ENCODE peak calls at places on chromosomes 6 and 20, in six cellular contexts. One of them, this sample, is unnamed.

GRCh38 chr20:24862186-24862585 is 86.9 kb upstream of the CST7 start:
- DNase-seq in mesendoderm: no peak
- DNase-seq in mesothelial cell of epicardium: no peak
- DNase-seq in fibroblast of pulmonary artery: no peak
- DNase-seq in NCI-H460: no peak
- DNase-seq in activated CD4-positive, alpha-beta T cell treated with anti-CD3 and anti-CD28 coated beads, Interleukin-2, amount 10 ng/mL, durations not matched to agents 7 days and 5 days: no peak
- DNase-seq in this sample: no peak

GRCh38 chr20:53329781-53330180 is 263.9 kb downstream of the ZNF217 start:
- DNase-seq in mesothelial cell of epicardium: no peak
- DNase-seq in fibroblast of pulmonary artery: no peak
- DNase-seq in mesendoderm: no peak
- DNase-seq in NCI-H460: no peak
- DNase-seq in activated CD4-positive, alpha-beta T cell treated with anti-CD3 and anti-CD28 coated beads, Interleukin-2, amount 10 ng/mL, durations not matched to agents 7 days and 5 days: no peak
- DNase-seq in this sample: no peak

GRCh38 chr6:77173472-77174074 is 289.7 kb downstream of the HTR1B start:
- DNase-seq in fibroblast of pulmonary artery: peak; percentile 42
- DNase-seq in NCI-H460: no peak
- DNase-seq in mesendoderm: peak; percentile 84
- DNase-seq in mesothelial cell of epicardium: no peak
- DNase-seq in activated CD4-positive, alpha-beta T cell treated with anti-CD3 and anti-CD28 coated beads, Interleukin-2, amount 10 ng/mL, durations not matched to agents 7 days and 5 days: no peak
- DNase-seq in this sample: no peak

GRCh38 chr6:132122871-132123270 is 171.7 kb upstream of the CCN2 start:
- DNase-seq in activated CD4-positive, alpha-beta T cell treated with anti-CD3 and anti-CD28 coated beads, Interleukin-2, amount 10 ng/mL, durations not matched to agents 7 days and 5 days: no peak
- DNase-seq in mesothelial cell of epicardium: no peak
- DNase-seq in fibroblast of pulmonary artery: no peak
- DNase-seq in mesendoderm: no peak
- DNase-seq in NCI-H460: peak; percentile 34
- DNase-seq in this sample: peak; percentile 84

GRCh38 chr6:3348821-3349220 is 90.1 kb downstream of the PSMG4 start:
- DNase-seq in mesothelial cell of epicardium: no peak
- DNase-seq in mesendoderm: no peak
- DNase-seq in NCI-H460: no peak
- DNase-seq in activated CD4-positive, alpha-beta T cell treated with anti-CD3 and anti-CD28 coated beads, Interleukin-2, amount 10 ng/mL, durations not matched to agents 7 days and 5 days: no peak
- DNase-seq in fibroblast of pulmonary artery: no peak
- DNase-seq in this sample: no peak

GRCh38 chr6:43009124-43009523 is 4.6 kb downstream of the MEA1 start:
- DNase-seq in mesothelial cell of epicardium: no peak
- DNase-seq in fibroblast of pulmonary artery: peak; percentile 59
- DNase-seq in NCI-H460: no peak
- DNase-seq in activated CD4-positive, alpha-beta T cell treated with anti-CD3 and anti-CD28 coated beads, Interleukin-2, amount 10 ng/mL, durations not matched to agents 7 days and 5 days: peak; percentile 55
- DNase-seq in mesendoderm: peak; percentile 62
- DNase-seq in this sample: peak; percentile 61

GRCh38 chr6:4125933-4126864 is 9.2 kb downstream of the ECI2 start:
- DNase-seq in activated CD4-positive, alpha-beta T cell treated with anti-CD3 and anti-CD28 coated beads, Interleukin-2, amount 10 ng/mL, durations not matched to agents 7 days and 5 days: no peak
- DNase-seq in fibroblast of pulmonary artery: peak; percentile 86
- DNase-seq in NCI-H460: peak; percentile 30
- DNase-seq in mesothelial cell of epicardium: no peak
- DNase-seq in mesendoderm: peak; percentile 62
- DNase-seq in this sample: peak; percentile 28

GRCh38 chr6:4518506-4518905 is 257.7 kb upstream of the CDYL start:
- DNase-seq in fibroblast of pulmonary artery: peak; percentile 46
- DNase-seq in mesendoderm: no peak
- DNase-seq in activated CD4-positive, alpha-beta T cell treated with anti-CD3 and anti-CD28 coated beads, Interleukin-2, amount 10 ng/mL, durations not matched to agents 7 days and 5 days: no peak
- DNase-seq in NCI-H460: no peak
- DNase-seq in mesothelial cell of epicardium: no peak
- DNase-seq in this sample: no peak

GRCh38 chr6:15248451-15249370 is 2.8 kb downstream of the JARID2 start:
- DNase-seq in activated CD4-positive, alpha-beta T cell treated with anti-CD3 and anti-CD28 coated beads, Interleukin-2, amount 10 ng/mL, durations not matched to agents 7 days and 5 days: peak; percentile 98
- DNase-seq in fibroblast of pulmonary artery: peak; percentile 98
- DNase-seq in mesendoderm: peak; percentile 98
- DNase-seq in NCI-H460: peak; percentile 94
- DNase-seq in mesothelial cell of epicardium: peak; percentile 90
- DNase-seq in this sample: peak; percentile 93

GRCh38 chr6:53673138-53673801 is 7.7 kb upstream of the KLHL31 start:
- DNase-seq in mesothelial cell of epicardium: no peak
- DNase-seq in mesendoderm: peak; percentile 71
- DNase-seq in fibroblast of pulmonary artery: peak; percentile 81
- DNase-seq in activated CD4-positive, alpha-beta T cell treated with anti-CD3 and anti-CD28 coated beads, Interleukin-2, amount 10 ng/mL, durations not matched to agents 7 days and 5 days: no peak
- DNase-seq in NCI-H460: peak; percentile 43
- DNase-seq in this sample: peak; percentile 76

GRCh38 chr20:40758790-40759189 is 69.8 kb upstream of the MAFB start:
- DNase-seq in mesothelial cell of epicardium: no peak
- DNase-seq in NCI-H460: no peak
- DNase-seq in activated CD4-positive, alpha-beta T cell treated with anti-CD3 and anti-CD28 coated beads, Interleukin-2, amount 10 ng/mL, durations not matched to agents 7 days and 5 days: no peak
- DNase-seq in mesendoderm: no peak
- DNase-seq in fibroblast of pulmonary artery: no peak
- DNase-seq in this sample: peak; percentile 9

GRCh38 chr20:50129662-50130345 is 16.9 kb upstream of the UBE2V1 start:
- DNase-seq in NCI-H460: no peak
- DNase-seq in fibroblast of pulmonary artery: no peak
- DNase-seq in mesothelial cell of epicardium: no peak
- DNase-seq in mesendoderm: peak; percentile 65
- DNase-seq in activated CD4-positive, alpha-beta T cell treated with anti-CD3 and anti-CD28 coated beads, Interleukin-2, amount 10 ng/mL, durations not matched to agents 7 days and 5 days: no peak
- DNase-seq in this sample: no peak

GRCh38 chr20:39944861-39945260 is 744.2 kb downstream of the MAFB start:
- DNase-seq in NCI-H460: no peak
- DNase-seq in mesothelial cell of epicardium: no peak
- DNase-seq in fibroblast of pulmonary artery: no peak
- DNase-seq in activated CD4-positive, alpha-beta T cell treated with anti-CD3 and anti-CD28 coated beads, Interleukin-2, amount 10 ng/mL, durations not matched to agents 7 days and 5 days: no peak
- DNase-seq in mesendoderm: no peak
- DNase-seq in this sample: no peak

GRCh38 chr6:65819152-65819551 is 112.1 kb upstream of the EYS start:
- DNase-seq in mesothelial cell of epicardium: no peak
- DNase-seq in fibroblast of pulmonary artery: no peak
- DNase-seq in mesendoderm: peak; percentile 12
- DNase-seq in activated CD4-positive, alpha-beta T cell treated with anti-CD3 and anti-CD28 coated beads, Interleukin-2, amount 10 ng/mL, durations not matched to agents 7 days and 5 days: no peak
- DNase-seq in NCI-H460: peak; percentile 66
- DNase-seq in this sample: no peak

GRCh38 chr6:112269979-112270378 is 15.6 kb upstream of the LAMA4 start:
- DNase-seq in mesendoderm: no peak
- DNase-seq in mesothelial cell of epicardium: no peak
- DNase-seq in NCI-H460: no peak
- DNase-seq in fibroblast of pulmonary artery: no peak
- DNase-seq in activated CD4-positive, alpha-beta T cell treated with anti-CD3 and anti-CD28 coated beads, Interleukin-2, amount 10 ng/mL, durations not matched to agents 7 days and 5 days: no peak
- DNase-seq in this sample: no peak

GRCh38 chr6:156600678-156601077 is 176.5 kb upstream of the ARID1B start:
- DNase-seq in mesothelial cell of epicardium: no peak
- DNase-seq in fibroblast of pulmonary artery: no peak
- DNase-seq in activated CD4-positive, alpha-beta T cell treated with anti-CD3 and anti-CD28 coated beads, Interleukin-2, amount 10 ng/mL, durations not matched to agents 7 days and 5 days: no peak
- DNase-seq in NCI-H460: no peak
- DNase-seq in mesendoderm: no peak
- DNase-seq in this sample: no peak

GRCh38 chr6:78513856-78514255 is 353.5 kb upstream of the IRAK1BP1 start:
- DNase-seq in mesendoderm: peak; percentile 80
- DNase-seq in mesothelial cell of epicardium: no peak
- DNase-seq in NCI-H460: no peak
- DNase-seq in fibroblast of pulmonary artery: no peak
- DNase-seq in activated CD4-positive, alpha-beta T cell treated with anti-CD3 and anti-CD28 coated beads, Interleukin-2, amount 10 ng/mL, durations not matched to agents 7 days and 5 days: no peak
- DNase-seq in this sample: peak; percentile 17

GRCh38 chr6:157644043-157644810 is 178.8 kb upstream of the SNX9 start:
- DNase-seq in mesendoderm: no peak
- DNase-seq in activated CD4-positive, alpha-beta T cell treated with anti-CD3 and anti-CD28 coated beads, Interleukin-2, amount 10 ng/mL, durations not matched to agents 7 days and 5 days: peak; percentile 19
- DNase-seq in mesothelial cell of epicardium: no peak
- DNase-seq in fibroblast of pulmonary artery: peak; percentile 24
- DNase-seq in NCI-H460: peak; percentile 16
- DNase-seq in this sample: no peak

GRCh38 chr6:25022140-25022553 is 86.4 kb upstream of the RIPOR2 start:
- DNase-seq in mesendoderm: no peak
- DNase-seq in fibroblast of pulmonary artery: peak; percentile 56
- DNase-seq in NCI-H460: no peak
- DNase-seq in activated CD4-positive, alpha-beta T cell treated with anti-CD3 and anti-CD28 coated beads, Interleukin-2, amount 10 ng/mL, durations not matched to agents 7 days and 5 days: no peak
- DNase-seq in mesothelial cell of epicardium: no peak
- DNase-seq in this sample: no peak

GRCh38 chr20:48787861-48788375 is 39.9 kb downstream of the PREX1 start:
- DNase-seq in activated CD4-positive, alpha-beta T cell treated with anti-CD3 and anti-CD28 coated beads, Interleukin-2, amount 10 ng/mL, durations not matched to agents 7 days and 5 days: no peak
- DNase-seq in fibroblast of pulmonary artery: peak; percentile 60
- DNase-seq in NCI-H460: no peak
- DNase-seq in mesothelial cell of epicardium: no peak
- DNase-seq in mesendoderm: peak; percentile 80
- DNase-seq in this sample: peak; percentile 34

GRCh38 chr6:148251286-148251685 is 91.4 kb upstream of the SASH1 start:
- DNase-seq in mesothelial cell of epicardium: no peak
- DNase-seq in NCI-H460: peak; percentile 4
- DNase-seq in fibroblast of pulmonary artery: peak; percentile 76
- DNase-seq in activated CD4-positive, alpha-beta T cell treated with anti-CD3 and anti-CD28 coated beads, Interleukin-2, amount 10 ng/mL, durations not matched to agents 7 days and 5 days: no peak
- DNase-seq in mesendoderm: peak; percentile 52
- DNase-seq in this sample: no peak

GRCh38 chr6:143811492-143812157 is 31.5 kb upstream of the LTV1 start:
- DNase-seq in NCI-H460: no peak
- DNase-seq in activated CD4-positive, alpha-beta T cell treated with anti-CD3 and anti-CD28 coated beads, Interleukin-2, amount 10 ng/mL, durations not matched to agents 7 days and 5 days: no peak
- DNase-seq in mesothelial cell of epicardium: no peak
- DNase-seq in mesendoderm: no peak
- DNase-seq in fibroblast of pulmonary artery: no peak
- DNase-seq in this sample: no peak

GRCh38 chr6:137926207-137926731 is 59.2 kb downstream of the TNFAIP3 start:
- DNase-seq in fibroblast of pulmonary artery: peak; percentile 71
- DNase-seq in mesendoderm: peak; percentile 93
- DNase-seq in NCI-H460: no peak
- DNase-seq in mesothelial cell of epicardium: no peak
- DNase-seq in activated CD4-positive, alpha-beta T cell treated with anti-CD3 and anti-CD28 coated beads, Interleukin-2, amount 10 ng/mL, durations not matched to agents 7 days and 5 days: no peak
- DNase-seq in this sample: peak; percentile 14

GRCh38 chr6:156862711-156863110 is 85.5 kb downstream of the ARID1B start:
- DNase-seq in mesothelial cell of epicardium: no peak
- DNase-seq in activated CD4-positive, alpha-beta T cell treated with anti-CD3 and anti-CD28 coated beads, Interleukin-2, amount 10 ng/mL, durations not matched to agents 7 days and 5 days: no peak
- DNase-seq in mesendoderm: no peak
- DNase-seq in NCI-H460: no peak
- DNase-seq in fibroblast of pulmonary artery: no peak
- DNase-seq in this sample: peak; percentile 27

GRCh38 chr6:122736166-122736565 is 43.4 kb upstream of the FABP7 start:
- DNase-seq in fibroblast of pulmonary artery: no peak
- DNase-seq in NCI-H460: no peak
- DNase-seq in mesothelial cell of epicardium: no peak
- DNase-seq in activated CD4-positive, alpha-beta T cell treated with anti-CD3 and anti-CD28 coated beads, Interleukin-2, amount 10 ng/mL, durations not matched to agents 7 days and 5 days: no peak
- DNase-seq in mesendoderm: no peak
- DNase-seq in this sample: no peak

GRCh38 chr6:52887912-52888535 is 21.5 kb downstream of the GSTA3 start:
- DNase-seq in mesendoderm: no peak
- DNase-seq in fibroblast of pulmonary artery: no peak
- DNase-seq in mesothelial cell of epicardium: no peak
- DNase-seq in activated CD4-positive, alpha-beta T cell treated with anti-CD3 and anti-CD28 coated beads, Interleukin-2, amount 10 ng/mL, durations not matched to agents 7 days and 5 days: no peak
- DNase-seq in NCI-H460: no peak
- DNase-seq in this sample: no peak

GRCh38 chr20:59082981-59083380 is 40.4 kb upstream of the PRELID3B start:
- DNase-seq in fibroblast of pulmonary artery: peak; percentile 2
- DNase-seq in activated CD4-positive, alpha-beta T cell treated with anti-CD3 and anti-CD28 coated beads, Interleukin-2, amount 10 ng/mL, durations not matched to agents 7 days and 5 days: no peak
- DNase-seq in mesothelial cell of epicardium: no peak
- DNase-seq in NCI-H460: peak; percentile 30
- DNase-seq in mesendoderm: peak; percentile 37
- DNase-seq in this sample: no peak

GRCh38 chr6:131937219-131937618 is 14.0 kb downstream of the CCN2 start:
- DNase-seq in activated CD4-positive, alpha-beta T cell treated with anti-CD3 and anti-CD28 coated beads, Interleukin-2, amount 10 ng/mL, durations not matched to agents 7 days and 5 days: no peak
- DNase-seq in fibroblast of pulmonary artery: peak; percentile 35
- DNase-seq in mesendoderm: no peak
- DNase-seq in mesothelial cell of epicardium: no peak
- DNase-seq in NCI-H460: no peak
- DNase-seq in this sample: no peak

GRCh38 chr6:157184202-157185015 is 138.9 kb downstream of the TMEM242 start:
- DNase-seq in mesendoderm: peak; percentile 84
- DNase-seq in activated CD4-positive, alpha-beta T cell treated with anti-CD3 and anti-CD28 coated beads, Interleukin-2, amount 10 ng/mL, durations not matched to agents 7 days and 5 days: peak; percentile 58
- DNase-seq in mesothelial cell of epicardium: peak; percentile 69
- DNase-seq in NCI-H460: peak; percentile 25
- DNase-seq in fibroblast of pulmonary artery: peak; percentile 67
- DNase-seq in this sample: peak; percentile 14

GRCh38 chr6:138844203-138844602 is 48.3 kb downstream of the ECT2L start:
- DNase-seq in fibroblast of pulmonary artery: peak; percentile 91
- DNase-seq in mesendoderm: no peak
- DNase-seq in NCI-H460: no peak
- DNase-seq in activated CD4-positive, alpha-beta T cell treated with anti-CD3 and anti-CD28 coated beads, Interleukin-2, amount 10 ng/mL, durations not matched to agents 7 days and 5 days: no peak
- DNase-seq in mesothelial cell of epicardium: no peak
- DNase-seq in this sample: no peak

GRCh38 chr6:99592900-99593299 is 13.7 kb upstream of the PRDM13 start:
- DNase-seq in NCI-H460: no peak
- DNase-seq in mesendoderm: no peak
- DNase-seq in activated CD4-positive, alpha-beta T cell treated with anti-CD3 and anti-CD28 coated beads, Interleukin-2, amount 10 ng/mL, durations not matched to agents 7 days and 5 days: no peak
- DNase-seq in mesothelial cell of epicardium: no peak
- DNase-seq in fibroblast of pulmonary artery: peak; percentile 86
- DNase-seq in this sample: no peak

GRCh38 chr20:44198872-44199271 is 11.7 kb downstream of the OSER1 start:
- DNase-seq in mesendoderm: no peak
- DNase-seq in fibroblast of pulmonary artery: no peak
- DNase-seq in activated CD4-positive, alpha-beta T cell treated with anti-CD3 and anti-CD28 coated beads, Interleukin-2, amount 10 ng/mL, durations not matched to agents 7 days and 5 days: peak; percentile 67
- DNase-seq in NCI-H460: no peak
- DNase-seq in mesothelial cell of epicardium: no peak
- DNase-seq in this sample: no peak

GRCh38 chr6:146177785-146178184 is 148.9 kb downstream of the GRM1 start:
- DNase-seq in NCI-H460: no peak
- DNase-seq in fibroblast of pulmonary artery: no peak
- DNase-seq in activated CD4-positive, alpha-beta T cell treated with anti-CD3 and anti-CD28 coated beads, Interleukin-2, amount 10 ng/mL, durations not matched to agents 7 days and 5 days: no peak
- DNase-seq in mesendoderm: no peak
- DNase-seq in mesothelial cell of epicardium: no peak
- DNase-seq in this sample: no peak

GRCh38 chr6:140567469-140567868 is 1193.0 kb upstream of the CITED2 start:
- DNase-seq in NCI-H460: no peak
- DNase-seq in activated CD4-positive, alpha-beta T cell treated with anti-CD3 and anti-CD28 coated beads, Interleukin-2, amount 10 ng/mL, durations not matched to agents 7 days and 5 days: no peak
- DNase-seq in fibroblast of pulmonary artery: peak; percentile 40
- DNase-seq in mesothelial cell of epicardium: no peak
- DNase-seq in mesendoderm: peak; percentile 6
- DNase-seq in this sample: peak; percentile 17

GRCh38 chr6:34189806-34190503 is 44.1 kb upstream of the GRM4 start:
- DNase-seq in activated CD4-positive, alpha-beta T cell treated with anti-CD3 and anti-CD28 coated beads, Interleukin-2, amount 10 ng/mL, durations not matched to agents 7 days and 5 days: peak; percentile 48
- DNase-seq in mesendoderm: no peak
- DNase-seq in fibroblast of pulmonary artery: no peak
- DNase-seq in NCI-H460: no peak
- DNase-seq in mesothelial cell of epicardium: no peak
- DNase-seq in this sample: no peak

GRCh38 chr20:60477958-60478357 is 519.7 kb downstream of the CDH26 start:
- DNase-seq in fibroblast of pulmonary artery: no peak
- DNase-seq in activated CD4-positive, alpha-beta T cell treated with anti-CD3 and anti-CD28 coated beads, Interleukin-2, amount 10 ng/mL, durations not matched to agents 7 days and 5 days: no peak
- DNase-seq in mesothelial cell of epicardium: no peak
- DNase-seq in NCI-H460: no peak
- DNase-seq in mesendoderm: no peak
- DNase-seq in this sample: no peak

GRCh38 chr6:139608872-139609271 is 234.4 kb upstream of the CITED2 start:
- DNase-seq in mesendoderm: no peak
- DNase-seq in mesothelial cell of epicardium: no peak
- DNase-seq in activated CD4-positive, alpha-beta T cell treated with anti-CD3 and anti-CD28 coated beads, Interleukin-2, amount 10 ng/mL, durations not matched to agents 7 days and 5 days: no peak
- DNase-seq in fibroblast of pulmonary artery: peak; percentile 33
- DNase-seq in NCI-H460: no peak
- DNase-seq in this sample: no peak